ENCODE peak calls at places on chromosome 10, in seven cellular contexts. J is gastroesophageal sphincter, R is lung, Z is mucosa of descending colon, X is left cardiac atrium, Q is PC-3, D is left ventricle myocardium superior. H is an unnamed sample.

GRCh38 chr10:107894521-107894920 is 730.0 kb upstream of the SORCS1 start:
- ATAC-seq in Q (no peak), Z (no peak), J (no peak), D (no peak), R (no peak), X (no peak), H (no peak)

GRCh38 chr10:111240348-111240747 is 163.5 kb downstream of the ADRA2A start:
- ATAC-seq in D (no peak), X (no peak), Z (no peak), Q (no peak), R (no peak), J (no peak), H (no peak)

GRCh38 chr10:60536529-60537114 is 146.9 kb upstream of the ANK3 start:
- ATAC-seq in Z (no peak), X (no peak), R (no peak), Q (peak; percentile 86), D (no peak), J (no peak), H (peak; percentile 38)

GRCh38 chr10:73991846-73992245 is 6.1 kb upstream of the VCL start:
- ATAC-seq in X (peak; percentile 78), J (no peak), R (peak; percentile 75), D (peak; percentile 70), Z (peak; percentile 96), Q (peak; percentile 31), H (peak; percentile 90)

GRCh38 chr10:3936422-3937040 is 151.5 kb upstream of the KLF6 start:
- ATAC-seq in Z (peak; percentile 71), J (no peak), D (no peak), Q (peak; percentile 33), X (no peak), R (no peak), H (no peak)

GRCh38 chr10:11849272-11849671 is 26.1 kb downstream of the PROSER2 start:
- ATAC-seq in Q (no peak), J (no peak), R (no peak), Z (no peak), D (no peak), X (no peak), H (no peak)

GRCh38 chr10:66281327-66281726 is 644.5 kb upstream of the LRRTM3 start:
- ATAC-seq in Q (no peak), D (no peak), Z (no peak), R (no peak), X (no peak), J (no peak), H (no peak)

GRCh38 chr10:118116555-118117311 is 70.0 kb upstream of the RAB11FIP2 start:
- ATAC-seq in Q (no peak), J (no peak), D (peak; percentile 57), Z (no peak), X (peak; percentile 26), R (no peak), H (no peak)

GRCh38 chr10:113069595-113069994 is 119.5 kb downstream of the TCF7L2 start:
- ATAC-seq in Z (no peak), J (no peak), X (peak; percentile 8), Q (no peak), D (no peak), R (no peak), H (no peak)

GRCh38 chr10:49012603-49013002 is 73.0 kb upstream of the LRRC18 start:
- ATAC-seq in X (no peak), J (no peak), Z (no peak), R (no peak), Q (no peak), D (no peak), H (no peak)

H was measured in activated CD4-positive, CD25-positive, alpha-beta regulatory T cell treated with anti-CD3 and anti-CD28 coated beads, Interleukin-2, amount 50 U/mL, for 24 hours.